ENCODE peak calls at places on chromosome 20, in nine cellular contexts. One of them, this sample, is unnamed.

GRCh38 chr20:44485078-44485829 is 9.6 kb downstream of the TTPAL start:
- DNase-seq in progenitor cell of endocrine pancreas: no peak
- DNase-seq in CD4-positive, alpha-beta T cell: no peak
- DNase-seq in stomach: no peak
- DNase-seq in nephron progenitor cell: no peak
- DNase-seq in ascending aorta: no peak
- DNase-seq in psoas muscle: no peak
- DNase-seq in right atrium auricular region: no peak
- DNase-seq in AG04450: no peak
- DNase-seq in this sample: no peak

GRCh38 chr20:9617940-9618339 is 103.5 kb downstream of the LAMP5 start:
- DNase-seq in progenitor cell of endocrine pancreas: no peak
- DNase-seq in CD4-positive, alpha-beta T cell: no peak
- DNase-seq in stomach: peak
- DNase-seq in nephron progenitor cell: peak
- DNase-seq in ascending aorta: no peak
- DNase-seq in psoas muscle: no peak
- DNase-seq in right atrium auricular region: no peak
- DNase-seq in AG04450: no peak
- DNase-seq in this sample: no peak

GRCh38 chr20:48523191-48523757 is 304.5 kb downstream of the PREX1 start:
- DNase-seq in progenitor cell of endocrine pancreas: peak
- DNase-seq in CD4-positive, alpha-beta T cell: no peak
- DNase-seq in stomach: no peak
- DNase-seq in nephron progenitor cell: peak
- DNase-seq in ascending aorta: no peak
- DNase-seq in psoas muscle: no peak
- DNase-seq in right atrium auricular region: no peak
- DNase-seq in AG04450: no peak
- DNase-seq in this sample: no peak

GRCh38 chr20:16350465-16350864 is 222.8 kb downstream of the KIF16B start:
- DNase-seq in progenitor cell of endocrine pancreas: no peak
- DNase-seq in CD4-positive, alpha-beta T cell: no peak
- DNase-seq in stomach: no peak
- DNase-seq in nephron progenitor cell: no peak
- DNase-seq in ascending aorta: no peak
- DNase-seq in psoas muscle: peak
- DNase-seq in right atrium auricular region: no peak
- DNase-seq in AG04450: no peak
- DNase-seq in this sample: no peak

GRCh38 chr20:46275091-46275490 is 33.2 kb downstream of the CDH22 start:
- DNase-seq in progenitor cell of endocrine pancreas: no peak
- DNase-seq in CD4-positive, alpha-beta T cell: no peak
- DNase-seq in stomach: no peak
- DNase-seq in nephron progenitor cell: no peak
- DNase-seq in ascending aorta: no peak
- DNase-seq in psoas muscle: no peak
- DNase-seq in right atrium auricular region: no peak
- DNase-seq in AG04450: no peak
- DNase-seq in this sample: no peak

GRCh38 chr20:62590301-62591121 is 51.8 kb upstream of the SLCO4A1 start:
- DNase-seq in progenitor cell of endocrine pancreas: no peak
- DNase-seq in CD4-positive, alpha-beta T cell: no peak
- DNase-seq in stomach: peak
- DNase-seq in nephron progenitor cell: no peak
- DNase-seq in ascending aorta: no peak
- DNase-seq in psoas muscle: peak
- DNase-seq in right atrium auricular region: no peak
- DNase-seq in AG04450: no peak
- DNase-seq in this sample: no peak

GRCh38 chr20:31693987-31694661 is 28.5 kb downstream of the BCL2L1 start:
- DNase-seq in progenitor cell of endocrine pancreas: no peak
- DNase-seq in CD4-positive, alpha-beta T cell: no peak
- DNase-seq in stomach: no peak
- DNase-seq in nephron progenitor cell: no peak
- DNase-seq in ascending aorta: no peak
- DNase-seq in psoas muscle: no peak
- DNase-seq in right atrium auricular region: no peak
- DNase-seq in AG04450: no peak
- DNase-seq in this sample: no peak

GRCh38 chr20:17636523-17637412 is 45.3 kb downstream of the RRBP1 start:
- DNase-seq in progenitor cell of endocrine pancreas: no peak
- DNase-seq in CD4-positive, alpha-beta T cell: no peak
- DNase-seq in stomach: no peak
- DNase-seq in nephron progenitor cell: peak
- DNase-seq in ascending aorta: no peak
- DNase-seq in psoas muscle: no peak
- DNase-seq in right atrium auricular region: no peak
- DNase-seq in AG04450: no peak
- DNase-seq in this sample: no peak

GRCh38 chr20:58565461-58566175 is 50.4 kb upstream of the APCDD1L start:
- DNase-seq in progenitor cell of endocrine pancreas: no peak
- DNase-seq in CD4-positive, alpha-beta T cell: no peak
- DNase-seq in stomach: no peak
- DNase-seq in nephron progenitor cell: no peak
- DNase-seq in ascending aorta: no peak
- DNase-seq in psoas muscle: no peak
- DNase-seq in right atrium auricular region: no peak
- DNase-seq in AG04450: no peak
- DNase-seq in this sample: no peak

GRCh38 chr20:47198254-47198671 is 158.2 kb downstream of the ZMYND8 start:
- DNase-seq in progenitor cell of endocrine pancreas: no peak
- DNase-seq in CD4-positive, alpha-beta T cell: no peak
- DNase-seq in stomach: no peak
- DNase-seq in nephron progenitor cell: no peak
- DNase-seq in ascending aorta: no peak
- DNase-seq in psoas muscle: peak
- DNase-seq in right atrium auricular region: no peak
- DNase-seq in AG04450: no peak
- DNase-seq in this sample: no peak

GRCh38 chr20:3193806-3194616 is 10.5 kb downstream of the DDRGK1 start:
- DNase-seq in progenitor cell of endocrine pancreas: no peak
- DNase-seq in CD4-positive, alpha-beta T cell: no peak
- DNase-seq in stomach: no peak
- DNase-seq in nephron progenitor cell: no peak
- DNase-seq in ascending aorta: no peak
- DNase-seq in psoas muscle: peak
- DNase-seq in right atrium auricular region: no peak
- DNase-seq in AG04450: no peak
- DNase-seq in this sample: no peak

GRCh38 chr20:35979528-35979927 is 11.1 kb downstream of the CNBD2 start:
- DNase-seq in progenitor cell of endocrine pancreas: no peak
- DNase-seq in CD4-positive, alpha-beta T cell: no peak
- DNase-seq in stomach: no peak
- DNase-seq in nephron progenitor cell: no peak
- DNase-seq in ascending aorta: no peak
- DNase-seq in psoas muscle: no peak
- DNase-seq in right atrium auricular region: no peak
- DNase-seq in AG04450: no peak
- DNase-seq in this sample: no peak

GRCh38 chr20:25036331-25036936 is 21.5 kb downstream of the ACSS1 start:
- DNase-seq in progenitor cell of endocrine pancreas: no peak
- DNase-seq in CD4-positive, alpha-beta T cell: no peak
- DNase-seq in stomach: no peak
- DNase-seq in nephron progenitor cell: no peak
- DNase-seq in ascending aorta: no peak
- DNase-seq in psoas muscle: no peak
- DNase-seq in right atrium auricular region: no peak
- DNase-seq in AG04450: no peak
- DNase-seq in this sample: no peak

GRCh38 chr20:8388146-8388545 is 256.1 kb downstream of the PLCB1 start:
- DNase-seq in progenitor cell of endocrine pancreas: no peak
- DNase-seq in CD4-positive, alpha-beta T cell: no peak
- DNase-seq in stomach: no peak
- DNase-seq in nephron progenitor cell: no peak
- DNase-seq in ascending aorta: no peak
- DNase-seq in psoas muscle: no peak
- DNase-seq in right atrium auricular region: no peak
- DNase-seq in AG04450: no peak
- DNase-seq in this sample: no peak
- TF ChIP-seq CTCF in progenitor cell of endocrine pancreas: no peak
- TF ChIP-seq CTCF in CD4-positive, alpha-beta T cell: no peak
- TF ChIP-seq CTCF in stomach: no peak
- TF ChIP-seq CTCF in nephron progenitor cell: no peak
- TF ChIP-seq CTCF in ascending aorta: no peak
- TF ChIP-seq CTCF in psoas muscle: no peak
- TF ChIP-seq CTCF in right atrium auricular region: no peak
- TF ChIP-seq CTCF in AG04450: no peak
- TF ChIP-seq CTCF in this sample: no peak

DNA sequence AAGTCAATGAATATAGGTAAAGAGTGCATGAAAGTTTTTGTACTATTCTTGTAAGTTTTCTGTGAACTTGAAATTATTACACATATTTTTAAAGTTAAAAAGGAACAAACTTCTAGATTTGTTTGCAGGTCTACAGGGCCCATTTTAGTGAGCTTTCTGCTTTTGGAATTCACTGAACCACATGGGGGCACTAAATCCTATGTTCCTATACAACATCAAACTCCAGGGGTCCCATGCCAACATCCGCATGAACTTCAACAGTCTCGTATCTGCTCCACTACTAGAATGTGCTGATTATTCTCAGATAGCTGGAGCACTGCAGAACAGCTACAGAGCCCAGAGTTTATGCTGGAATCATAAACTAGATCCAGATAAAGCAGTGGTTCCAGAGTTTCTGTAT is 347.9 kb upstream of the SPTLC3 start:
- DNase-seq in progenitor cell of endocrine pancreas: no peak
- DNase-seq in CD4-positive, alpha-beta T cell: no peak
- DNase-seq in stomach: no peak
- DNase-seq in nephron progenitor cell: peak
- DNase-seq in ascending aorta: no peak
- DNase-seq in psoas muscle: no peak
- DNase-seq in right atrium auricular region: no peak
- DNase-seq in AG04450: no peak
- DNase-seq in this sample: no peak
- TF ChIP-seq CTCF in progenitor cell of endocrine pancreas: peak
- TF ChIP-seq CTCF in CD4-positive, alpha-beta T cell: no peak
- TF ChIP-seq CTCF in stomach: no peak
- TF ChIP-seq CTCF in nephron progenitor cell: peak
- TF ChIP-seq CTCF in ascending aorta: peak
- TF ChIP-seq CTCF in psoas muscle: no peak
- TF ChIP-seq CTCF in right atrium auricular region: no peak
- TF ChIP-seq CTCF in AG04450: no peak
- TF ChIP-seq CTCF in this sample: no peak

GRCh38 chr20:33669224-33669623 is 2.5 kb downstream of the ACTL10 start:
- DNase-seq in progenitor cell of endocrine pancreas: no peak
- DNase-seq in CD4-positive, alpha-beta T cell: no peak
- DNase-seq in stomach: no peak
- DNase-seq in nephron progenitor cell: no peak
- DNase-seq in ascending aorta: no peak
- DNase-seq in psoas muscle: no peak
- DNase-seq in right atrium auricular region: no peak
- DNase-seq in AG04450: no peak
- DNase-seq in this sample: no peak

GRCh38 chr20:33667245-33668086 is 723 bp downstream of the ACTL10 start:
- DNase-seq in progenitor cell of endocrine pancreas: no peak
- DNase-seq in CD4-positive, alpha-beta T cell: no peak
- DNase-seq in stomach: peak
- DNase-seq in nephron progenitor cell: peak
- DNase-seq in ascending aorta: no peak
- DNase-seq in psoas muscle: peak
- DNase-seq in right atrium auricular region: peak
- DNase-seq in AG04450: no peak
- DNase-seq in this sample: peak

GRCh38 chr20:33668791-33669155 is 2.0 kb downstream of the ACTL10 start:
- DNase-seq in progenitor cell of endocrine pancreas: no peak
- DNase-seq in CD4-positive, alpha-beta T cell: no peak
- DNase-seq in stomach: no peak
- DNase-seq in nephron progenitor cell: no peak
- DNase-seq in ascending aorta: no peak
- DNase-seq in psoas muscle: no peak
- DNase-seq in right atrium auricular region: no peak
- DNase-seq in AG04450: no peak
- DNase-seq in this sample: no peak

GRCh38 chr20:33666293-33667244 is at the start of gene ACTL10:
- DNase-seq in progenitor cell of endocrine pancreas: peak
- DNase-seq in CD4-positive, alpha-beta T cell: peak
- DNase-seq in stomach: peak
- DNase-seq in nephron progenitor cell: peak
- DNase-seq in ascending aorta: peak
- DNase-seq in psoas muscle: peak
- DNase-seq in right atrium auricular region: peak
- DNase-seq in AG04450: peak
- DNase-seq in this sample: peak

DNA sequence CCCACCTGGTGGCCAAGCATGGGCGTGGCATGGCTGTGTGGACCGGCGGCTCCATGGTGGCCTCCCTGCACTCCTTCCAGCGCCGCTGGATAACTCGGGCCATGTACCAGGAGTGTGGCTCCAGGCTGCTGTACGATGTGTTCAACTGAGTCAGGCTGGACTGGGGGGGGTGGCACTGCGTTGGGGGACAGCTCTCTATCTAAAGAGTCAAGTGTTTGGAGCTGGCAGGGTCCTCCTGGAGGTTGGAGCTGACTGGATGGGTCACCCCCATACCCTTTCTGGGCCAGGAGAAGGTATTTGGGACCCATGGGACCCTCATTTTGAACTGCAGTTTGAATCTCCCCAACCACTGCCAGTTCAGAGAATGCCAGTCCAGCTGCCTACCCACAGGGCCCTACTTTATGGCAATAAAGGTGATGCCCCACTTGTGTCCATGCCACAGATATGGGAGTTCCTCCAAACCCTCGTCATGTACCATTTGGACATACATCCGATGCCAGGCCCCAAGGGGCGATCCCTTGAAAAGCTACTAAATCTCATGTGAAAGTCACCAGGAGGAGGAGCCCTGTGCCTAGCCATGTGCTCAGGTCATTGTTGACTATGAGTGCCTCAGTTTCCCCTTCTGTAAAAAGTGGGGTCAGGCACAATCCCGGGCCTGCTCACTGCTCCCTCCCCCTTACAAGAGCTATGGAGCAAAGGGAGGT is 1.5 kb downstream of the ACTL10 start:
- DNase-seq in progenitor cell of endocrine pancreas: peak
- DNase-seq in CD4-positive, alpha-beta T cell: peak
- DNase-seq in stomach: peak
- DNase-seq in nephron progenitor cell: peak
- DNase-seq in ascending aorta: no peak
- DNase-seq in psoas muscle: no peak
- DNase-seq in right atrium auricular region: no peak
- DNase-seq in AG04450: no peak
- DNase-seq in this sample: peak
- TF ChIP-seq CTCF in progenitor cell of endocrine pancreas: no peak
- TF ChIP-seq CTCF in CD4-positive, alpha-beta T cell: peak
- TF ChIP-seq CTCF in stomach: no peak
- TF ChIP-seq CTCF in nephron progenitor cell: peak
- TF ChIP-seq CTCF in ascending aorta: peak
- TF ChIP-seq CTCF in psoas muscle: peak
- TF ChIP-seq CTCF in right atrium auricular region: peak
- TF ChIP-seq CTCF in AG04450: peak
- TF ChIP-seq CTCF in this sample: no peak

GRCh38 chr20:22245139-22245538 is 339.2 kb downstream of the FOXA2 start:
- DNase-seq in progenitor cell of endocrine pancreas: no peak
- DNase-seq in CD4-positive, alpha-beta T cell: no peak
- DNase-seq in stomach: no peak
- DNase-seq in nephron progenitor cell: no peak
- DNase-seq in ascending aorta: no peak
- DNase-seq in psoas muscle: no peak
- DNase-seq in right atrium auricular region: no peak
- DNase-seq in AG04450: no peak
- DNase-seq in this sample: no peak

GRCh38 chr20:22243063-22243462 is 341.3 kb downstream of the FOXA2 start:
- DNase-seq in progenitor cell of endocrine pancreas: no peak
- DNase-seq in CD4-positive, alpha-beta T cell: no peak
- DNase-seq in stomach: no peak
- DNase-seq in nephron progenitor cell: no peak
- DNase-seq in ascending aorta: no peak
- DNase-seq in psoas muscle: no peak
- DNase-seq in right atrium auricular region: no peak
- DNase-seq in AG04450: no peak
- DNase-seq in this sample: no peak

GRCh38 chr20:22248052-22248667 is 336.2 kb downstream of the FOXA2 start:
- DNase-seq in progenitor cell of endocrine pancreas: no peak
- DNase-seq in CD4-positive, alpha-beta T cell: no peak
- DNase-seq in stomach: no peak
- DNase-seq in nephron progenitor cell: peak
- DNase-seq in ascending aorta: no peak
- DNase-seq in psoas muscle: no peak
- DNase-seq in right atrium auricular region: no peak
- DNase-seq in AG04450: no peak
- DNase-seq in this sample: no peak
- TF ChIP-seq CTCF in progenitor cell of endocrine pancreas: peak
- TF ChIP-seq CTCF in CD4-positive, alpha-beta T cell: no peak
- TF ChIP-seq CTCF in stomach: no peak
- TF ChIP-seq CTCF in nephron progenitor cell: peak
- TF ChIP-seq CTCF in ascending aorta: no peak
- TF ChIP-seq CTCF in psoas muscle: peak
- TF ChIP-seq CTCF in right atrium auricular region: no peak
- TF ChIP-seq CTCF in AG04450: no peak
- TF ChIP-seq CTCF in this sample: no peak